ENCODE peak calls at places on chromosomes 16 and 17, in seven cellular contexts. One of them, this sample, is unnamed.

GRCh38 chr16:17416461-17417221 is 54.1 kb downstream of the XYLT1 start:
- DNase-seq in RWPE1: no peak
- DNase-seq in fibroblast of lung: peak
- DNase-seq in dorsolateral prefrontal cortex: peak
- DNase-seq in tibial nerve: peak
- DNase-seq in upper lobe of right lung: peak
- DNase-seq in HCT116: no peak
- DNase-seq in this sample: no peak

GRCh38 chr16:80656731-80657150 is 115.9 kb downstream of the DYNLRB2 start:
- DNase-seq in tibial nerve: no peak
- DNase-seq in upper lobe of right lung: no peak
- DNase-seq in HCT116: no peak
- DNase-seq in RWPE1: no peak
- DNase-seq in fibroblast of lung: no peak
- DNase-seq in dorsolateral prefrontal cortex: no peak
- DNase-seq in this sample: no peak

GRCh38 chr17:21129023-21129681 is 2.4 kb downstream of the DHRS7B start:
- DNase-seq in upper lobe of right lung: no peak
- DNase-seq in fibroblast of lung: peak
- DNase-seq in tibial nerve: peak
- DNase-seq in dorsolateral prefrontal cortex: no peak
- DNase-seq in HCT116: no peak
- DNase-seq in RWPE1: no peak
- DNase-seq in this sample: no peak

GRCh38 chr17:81081619-81082176 is 46.7 kb downstream of the BAIAP2 start:
- DNase-seq in tibial nerve: no peak
- DNase-seq in dorsolateral prefrontal cortex: no peak
- DNase-seq in RWPE1: no peak
- DNase-seq in fibroblast of lung: no peak
- DNase-seq in HCT116: no peak
- DNase-seq in upper lobe of right lung: no peak
- DNase-seq in this sample: no peak

GRCh38 chr16:86026916-86027315 is 128.0 kb downstream of the IRF8 start:
- DNase-seq in tibial nerve: no peak
- DNase-seq in RWPE1: no peak
- DNase-seq in dorsolateral prefrontal cortex: no peak
- DNase-seq in upper lobe of right lung: peak
- DNase-seq in HCT116: no peak
- DNase-seq in fibroblast of lung: no peak
- DNase-seq in this sample: peak

GRCh38 chr17:67244621-67245072 is 349 bp downstream of the HELZ start:
- DNase-seq in upper lobe of right lung: peak
- DNase-seq in RWPE1: no peak
- DNase-seq in tibial nerve: no peak
- DNase-seq in HCT116: no peak
- DNase-seq in fibroblast of lung: no peak
- DNase-seq in dorsolateral prefrontal cortex: no peak
- DNase-seq in this sample: no peak

GRCh38 chr17:80615311-80615710 is 70.7 kb downstream of the RPTOR start:
- DNase-seq in dorsolateral prefrontal cortex: no peak
- DNase-seq in upper lobe of right lung: no peak
- DNase-seq in RWPE1: no peak
- DNase-seq in tibial nerve: no peak
- DNase-seq in HCT116: no peak
- DNase-seq in fibroblast of lung: no peak
- DNase-seq in this sample: no peak

GRCh38 chr17:82642022-82642421 is 6.2 kb downstream of the WDR45B start:
- DNase-seq in upper lobe of right lung: no peak
- DNase-seq in HCT116: no peak
- DNase-seq in RWPE1: no peak
- DNase-seq in dorsolateral prefrontal cortex: no peak
- DNase-seq in fibroblast of lung: no peak
- DNase-seq in tibial nerve: no peak
- DNase-seq in this sample: no peak

GRCh38 chr17:9472541-9472940 is 103.1 kb downstream of the STX8 start:
- DNase-seq in RWPE1: no peak
- DNase-seq in tibial nerve: peak
- DNase-seq in upper lobe of right lung: no peak
- DNase-seq in HCT116: no peak
- DNase-seq in dorsolateral prefrontal cortex: no peak
- DNase-seq in fibroblast of lung: peak
- DNase-seq in this sample: no peak

GRCh38 chr16:20901068-20901440 is 483 bp downstream of the LYRM1 start:
- DNase-seq in tibial nerve: no peak
- DNase-seq in RWPE1: peak
- DNase-seq in dorsolateral prefrontal cortex: no peak
- DNase-seq in fibroblast of lung: no peak
- DNase-seq in upper lobe of right lung: no peak
- DNase-seq in HCT116: no peak
- DNase-seq in this sample: no peak

GRCh38 chr16:46801428-46802049 is 29.4 kb downstream of the C16orf87 start:
- DNase-seq in fibroblast of lung: no peak
- DNase-seq in upper lobe of right lung: no peak
- DNase-seq in HCT116: no peak
- DNase-seq in tibial nerve: no peak
- DNase-seq in RWPE1: peak
- DNase-seq in dorsolateral prefrontal cortex: no peak
- DNase-seq in this sample: no peak

GRCh38 chr17:47338026-47338425 is 14.3 kb downstream of the EFCAB13 start:
- DNase-seq in upper lobe of right lung: no peak
- DNase-seq in dorsolateral prefrontal cortex: no peak
- DNase-seq in RWPE1: no peak
- DNase-seq in tibial nerve: no peak
- DNase-seq in HCT116: no peak
- DNase-seq in fibroblast of lung: no peak
- DNase-seq in this sample: no peak

GRCh38 chr16:3458852-3459361 is 15.4 kb downstream of the NAA60 start:
- DNase-seq in tibial nerve: no peak
- DNase-seq in HCT116: no peak
- DNase-seq in upper lobe of right lung: no peak
- DNase-seq in fibroblast of lung: peak
- DNase-seq in dorsolateral prefrontal cortex: no peak
- DNase-seq in RWPE1: no peak
- DNase-seq in this sample: no peak

GRCh38 chr17:2892305-2892971 is 96.2 kb downstream of the RAP1GAP2 start:
- DNase-seq in upper lobe of right lung: no peak
- DNase-seq in fibroblast of lung: peak
- DNase-seq in dorsolateral prefrontal cortex: peak
- DNase-seq in tibial nerve: no peak
- DNase-seq in HCT116: peak
- DNase-seq in RWPE1: peak
- DNase-seq in this sample: no peak

GRCh38 chr16:57984443-57985203 is 13.7 kb upstream of the CNGB1 start:
- DNase-seq in upper lobe of right lung: peak
- DNase-seq in RWPE1: peak
- DNase-seq in fibroblast of lung: peak
- DNase-seq in dorsolateral prefrontal cortex: no peak
- DNase-seq in HCT116: no peak
- DNase-seq in tibial nerve: peak
- DNase-seq in this sample: no peak

GRCh38 chr17:36888236-36888957 is 48.9 kb upstream of the LHX1 start:
- DNase-seq in upper lobe of right lung: no peak
- DNase-seq in dorsolateral prefrontal cortex: no peak
- DNase-seq in tibial nerve: no peak
- DNase-seq in RWPE1: no peak
- DNase-seq in HCT116: no peak
- DNase-seq in fibroblast of lung: no peak
- DNase-seq in this sample: no peak

GRCh38 chr16:79672524-79672923 is 72.0 kb upstream of the MAF start:
- DNase-seq in RWPE1: no peak
- DNase-seq in tibial nerve: no peak
- DNase-seq in HCT116: no peak
- DNase-seq in upper lobe of right lung: no peak
- DNase-seq in fibroblast of lung: no peak
- DNase-seq in dorsolateral prefrontal cortex: no peak
- DNase-seq in this sample: no peak

GRCh38 chr16:71974068-71974818 is 26.0 kb downstream of the PKD1L3 start:
- DNase-seq in HCT116: no peak
- DNase-seq in upper lobe of right lung: no peak
- DNase-seq in dorsolateral prefrontal cortex: no peak
- DNase-seq in RWPE1: no peak
- DNase-seq in tibial nerve: no peak
- DNase-seq in fibroblast of lung: no peak
- DNase-seq in this sample: no peak

GRCh38 chr17:79557724-79558572 is 52.9 kb downstream of the RBFOX3 start:
- DNase-seq in fibroblast of lung: no peak
- DNase-seq in upper lobe of right lung: no peak
- DNase-seq in HCT116: no peak
- DNase-seq in RWPE1: no peak
- DNase-seq in tibial nerve: no peak
- DNase-seq in dorsolateral prefrontal cortex: no peak
- DNase-seq in this sample: no peak

GRCh38 chr16:80751167-80751566 is 53.2 kb downstream of the CDYL2 start:
- DNase-seq in fibroblast of lung: peak
- DNase-seq in tibial nerve: no peak
- DNase-seq in upper lobe of right lung: no peak
- DNase-seq in HCT116: no peak
- DNase-seq in RWPE1: no peak
- DNase-seq in dorsolateral prefrontal cortex: no peak
- DNase-seq in this sample: no peak

GRCh38 chr17:78128616-78129384 is at the start of gene TMC6:
- DNase-seq in HCT116: peak
- DNase-seq in dorsolateral prefrontal cortex: no peak
- DNase-seq in RWPE1: peak
- DNase-seq in upper lobe of right lung: peak
- DNase-seq in tibial nerve: no peak
- DNase-seq in fibroblast of lung: no peak
- DNase-seq in this sample: no peak

GRCh38 chr16:52621651-52622050 is 74.7 kb upstream of the TOX3 start:
- DNase-seq in fibroblast of lung: no peak
- DNase-seq in upper lobe of right lung: no peak
- DNase-seq in HCT116: no peak
- DNase-seq in tibial nerve: no peak
- DNase-seq in dorsolateral prefrontal cortex: no peak
- DNase-seq in RWPE1: no peak
- DNase-seq in this sample: no peak

GRCh38 chr16:66618588-66618987 is 14.1 kb downstream of the CMTM3 start:
- DNase-seq in dorsolateral prefrontal cortex: no peak
- DNase-seq in HCT116: peak
- DNase-seq in upper lobe of right lung: no peak
- DNase-seq in fibroblast of lung: peak
- DNase-seq in RWPE1: peak
- DNase-seq in tibial nerve: peak
- DNase-seq in this sample: no peak

GRCh38 chr16:58035356-58036170 is 10.0 kb downstream of the MMP15 start:
- DNase-seq in fibroblast of lung: no peak
- DNase-seq in RWPE1: no peak
- DNase-seq in HCT116: no peak
- DNase-seq in upper lobe of right lung: peak
- DNase-seq in tibial nerve: no peak
- DNase-seq in dorsolateral prefrontal cortex: no peak
- DNase-seq in this sample: no peak

GRCh38 chr16:89098767-89099430 is 5.2 kb downstream of the ACSF3 start:
- DNase-seq in HCT116: no peak
- DNase-seq in RWPE1: no peak
- DNase-seq in upper lobe of right lung: no peak
- DNase-seq in dorsolateral prefrontal cortex: no peak
- DNase-seq in tibial nerve: no peak
- DNase-seq in fibroblast of lung: no peak
- DNase-seq in this sample: no peak
- H3K27ac ChIP-seq in HCT116: no peak
- H3K27ac ChIP-seq in RWPE1: peak
- H3K27ac ChIP-seq in upper lobe of right lung: no peak
- H3K27ac ChIP-seq in dorsolateral prefrontal cortex: no peak
- H3K27ac ChIP-seq in tibial nerve: peak
- H3K27ac ChIP-seq in fibroblast of lung: no peak
- H3K27ac ChIP-seq in this sample: no peak

GRCh38 chr17:45293413-45294211 is 23.2 kb downstream of the MAP3K14 start:
- DNase-seq in tibial nerve: peak
- DNase-seq in RWPE1: peak
- DNase-seq in dorsolateral prefrontal cortex: peak
- DNase-seq in HCT116: peak
- DNase-seq in fibroblast of lung: peak
- DNase-seq in upper lobe of right lung: peak
- DNase-seq in this sample: peak
- TF ChIP-seq CTCF in tibial nerve: no peak
- TF ChIP-seq CTCF in RWPE1: no peak
- TF ChIP-seq CTCF in dorsolateral prefrontal cortex: no peak
- TF ChIP-seq CTCF in HCT116: peak
- TF ChIP-seq CTCF in fibroblast of lung: peak
- TF ChIP-seq CTCF in upper lobe of right lung: no peak
- TF ChIP-seq CTCF in this sample: no peak

DNA sequence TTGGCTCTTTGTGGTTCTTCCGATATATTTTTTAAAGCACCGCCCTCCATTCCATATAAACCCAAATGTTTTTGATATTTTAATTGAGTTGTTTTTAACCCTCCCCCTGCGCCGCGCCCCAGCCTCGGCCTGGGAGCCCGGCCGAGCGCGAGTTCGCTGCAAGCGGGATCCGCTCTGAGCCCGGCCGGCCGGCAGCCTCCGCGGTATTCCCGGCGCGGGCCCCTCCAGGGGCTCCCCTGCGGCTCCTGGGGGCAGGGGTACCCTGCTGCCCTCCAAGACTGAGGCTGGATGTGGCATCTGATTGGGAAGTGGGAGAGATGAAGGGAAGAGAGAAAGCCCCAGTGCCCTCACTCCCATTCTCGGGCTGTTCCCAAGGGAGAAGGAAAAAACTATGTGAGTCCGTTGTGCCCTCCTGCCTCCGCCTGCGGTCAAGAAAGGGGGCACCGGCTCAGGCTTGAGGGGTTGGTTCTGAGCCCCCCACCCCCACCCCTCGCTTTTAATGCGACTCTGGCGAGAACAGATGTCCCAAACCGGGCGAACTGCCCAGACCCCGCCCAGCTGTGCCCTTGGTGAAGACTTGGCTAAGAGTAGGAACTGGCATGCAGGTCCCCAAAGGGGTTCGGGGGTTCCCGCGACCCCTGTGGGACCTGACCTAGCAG is 8.6 kb downstream of the NEUROD2 start:
- DNase-seq in HCT116: no peak
- DNase-seq in tibial nerve: no peak
- DNase-seq in dorsolateral prefrontal cortex: no peak
- DNase-seq in fibroblast of lung: no peak
- DNase-seq in RWPE1: no peak
- DNase-seq in upper lobe of right lung: no peak
- DNase-seq in this sample: no peak
- H3K27ac ChIP-seq in HCT116: no peak
- H3K27ac ChIP-seq in tibial nerve: no peak
- H3K27ac ChIP-seq in dorsolateral prefrontal cortex: peak
- H3K27ac ChIP-seq in fibroblast of lung: no peak
- H3K27ac ChIP-seq in RWPE1: no peak
- H3K27ac ChIP-seq in upper lobe of right lung: no peak
- H3K27ac ChIP-seq in this sample: no peak

GRCh38 chr16:255183-255582 is 20.6 kb downstream of the RGS11 start:
- DNase-seq in upper lobe of right lung: no peak
- DNase-seq in RWPE1: no peak
- DNase-seq in fibroblast of lung: no peak
- DNase-seq in tibial nerve: no peak
- DNase-seq in dorsolateral prefrontal cortex: no peak
- DNase-seq in HCT116: no peak
- DNase-seq in this sample: no peak
- TF ChIP-seq CTCF in upper lobe of right lung: no peak
- TF ChIP-seq CTCF in RWPE1: no peak
- TF ChIP-seq CTCF in fibroblast of lung: no peak
- TF ChIP-seq CTCF in tibial nerve: no peak
- TF ChIP-seq CTCF in dorsolateral prefrontal cortex: no peak
- TF ChIP-seq CTCF in HCT116: no peak
- TF ChIP-seq CTCF in this sample: no peak

GRCh38 chr17:7279453-7279852 is 2.1 kb upstream of the SLC2A4 start:
- DNase-seq in RWPE1: no peak
- DNase-seq in tibial nerve: no peak
- DNase-seq in dorsolateral prefrontal cortex: no peak
- DNase-seq in fibroblast of lung: no peak
- DNase-seq in HCT116: no peak
- DNase-seq in upper lobe of right lung: no peak
- DNase-seq in this sample: no peak
- H3K27ac ChIP-seq in RWPE1: peak
- H3K27ac ChIP-seq in tibial nerve: peak
- H3K27ac ChIP-seq in dorsolateral prefrontal cortex: no peak
- H3K27ac ChIP-seq in fibroblast of lung: no peak
- H3K27ac ChIP-seq in HCT116: no peak
- H3K27ac ChIP-seq in upper lobe of right lung: no peak
- H3K27ac ChIP-seq in this sample: no peak

GRCh38 chr17:514584-514983 is 162.0 kb upstream of the RPH3AL start:
- DNase-seq in fibroblast of lung: no peak
- DNase-seq in dorsolateral prefrontal cortex: no peak
- DNase-seq in RWPE1: no peak
- DNase-seq in tibial nerve: no peak
- DNase-seq in HCT116: no peak
- DNase-seq in upper lobe of right lung: no peak
- DNase-seq in this sample: no peak
- TF ChIP-seq CTCF in fibroblast of lung: no peak
- TF ChIP-seq CTCF in dorsolateral prefrontal cortex: no peak
- TF ChIP-seq CTCF in RWPE1: no peak
- TF ChIP-seq CTCF in tibial nerve: no peak
- TF ChIP-seq CTCF in HCT116: no peak
- TF ChIP-seq CTCF in upper lobe of right lung: no peak
- TF ChIP-seq CTCF in this sample: no peak

This sample was measured in coronary artery.